ENCODE peak calls at places on chromosomes 4 and X, in eight cellular contexts. J, Y, A, S, V, F, P and D are unnamed samples.

GRCh38 chr4:15003441-15003890 is 1.2 kb downstream of the CPEB2 start:
- DNase-seq in J (peak), Y (peak), A (peak), S (no peak), V (peak), F (no peak), P (peak), D (no peak)

GRCh38 chrX:8242431-8242830 is 71.4 kb upstream of the VCX2 start:
- DNase-seq in J (no peak), Y (no peak), A (no peak), S (no peak), V (no peak), F (no peak), P (no peak), D (no peak)

GRCh38 chr4:1371831-1372165 is 24.8 kb downstream of the UVSSA start:
- DNase-seq in J (no peak), Y (no peak), A (no peak), S (no peak), V (no peak), F (no peak), P (no peak), D (no peak)

GRCh38 chr4:96504386-96504785 is 664.5 kb downstream of the PDHA2 start:
- DNase-seq in J (no peak), Y (no peak), A (no peak), S (no peak), V (no peak), F (no peak), P (no peak), D (no peak)

GRCh38 chrX:131827935-131828334 is 195.2 kb upstream of the STK26 start:
- DNase-seq in J (no peak), Y (peak), A (peak), S (no peak), V (no peak), F (no peak), P (no peak), D (no peak)

GRCh38 chrX:139907078-139907477 is 25.8 kb downstream of the ATP11C start:
- DNase-seq in J (no peak), Y (no peak), A (no peak), S (no peak), V (no peak), F (no peak), P (no peak), D (no peak)

GRCh38 chr4:14862881-14863280 is 139.4 kb upstream of the CPEB2 start:
- DNase-seq in J (no peak), Y (peak), A (no peak), S (no peak), V (no peak), F (no peak), P (no peak), D (no peak)

GRCh38 chr4:6169239-6169638 is 31.1 kb downstream of the JAKMIP1 start:
- DNase-seq in J (no peak), Y (no peak), A (no peak), S (no peak), V (no peak), F (no peak), P (no peak), D (no peak)

GRCh38 chr4:138334346-138335016 is 92.3 kb upstream of the SLC7A11 start:
- DNase-seq in J (no peak), Y (no peak), A (no peak), S (no peak), V (peak), F (no peak), P (no peak), D (no peak)

GRCh38 chr4:188387134-188387791 is 248.0 kb downstream of the TRIML1 start:
- DNase-seq in J (no peak), Y (no peak), A (no peak), S (no peak), V (no peak), F (peak), P (no peak), D (no peak)

GRCh38 chr4:119755599-119755998 is 127.0 kb upstream of the PDE5A start:
- DNase-seq in J (no peak), Y (no peak), A (no peak), S (no peak), V (no peak), F (no peak), P (no peak), D (no peak)

GRCh38 chrX:153951683-153952372 is 7.4 kb upstream of the RENBP start:
- DNase-seq in J (no peak), Y (no peak), A (no peak), S (no peak), V (no peak), F (no peak), P (no peak), D (no peak)

GRCh38 chr4:144376905-144377304 is 236.4 kb upstream of the GYPA start:
- DNase-seq in J (no peak), Y (no peak), A (no peak), S (no peak), V (no peak), F (no peak), P (no peak), D (no peak)

GRCh38 chr4:8115916-8116315 is 42.7 kb downstream of the ABLIM2 start:
- DNase-seq in J (no peak), Y (no peak), A (no peak), S (no peak), V (no peak), F (no peak), P (no peak), D (no peak)

GRCh38 chr4:156901871-156902270 is 69.7 kb downstream of the PDGFC start:
- DNase-seq in J (no peak), Y (no peak), A (no peak), S (no peak), V (no peak), F (peak), P (no peak), D (no peak)

GRCh38 chrX:30652527-30653414 is 452 bp upstream of the GK start:
- DNase-seq in J (peak), Y (peak), A (peak), S (peak), V (peak), F (peak), P (peak), D (peak)

GRCh38 chr4:80336582-80336981 is 1.1 kb downstream of the CFAP299 start:
- DNase-seq in J (no peak), Y (no peak), A (peak), S (no peak), V (peak), F (peak), P (no peak), D (no peak)